ENCODE peak calls at places on chromosome 5, in four cellular contexts. One of them, this sample, is unnamed.

GRCh38 chr5:95959964-95960801 is 1.5 kb downstream of the ELL2 start:
- DNase-seq in AG09309: no peak
- DNase-seq in upper lobe of right lung: peak
- DNase-seq in lower lobe of right lung: no peak
- DNase-seq in this sample: no peak

GRCh38 chr5:72720205-72720604 is 96.3 kb upstream of the TNPO1 start:
- DNase-seq in lower lobe of right lung: no peak
- DNase-seq in upper lobe of right lung: no peak
- DNase-seq in AG09309: no peak
- DNase-seq in this sample: no peak

GRCh38 chr5:1079486-1079885 is 32.4 kb downstream of the SLC12A7 start:
- DNase-seq in AG09309: no peak
- DNase-seq in upper lobe of right lung: no peak
- DNase-seq in lower lobe of right lung: no peak
- DNase-seq in this sample: no peak

GRCh38 chr5:167912944-167913343 is 378.5 kb upstream of the WWC1 start:
- DNase-seq in upper lobe of right lung: no peak
- DNase-seq in lower lobe of right lung: no peak
- DNase-seq in AG09309: no peak
- DNase-seq in this sample: no peak

GRCh38 chr5:175593794-175594193 is 64.1 kb upstream of the HRH2 start:
- DNase-seq in upper lobe of right lung: no peak
- DNase-seq in lower lobe of right lung: no peak
- DNase-seq in AG09309: no peak
- DNase-seq in this sample: no peak

GRCh38 chr5:88660326-88660946 is 222.5 kb downstream of the MEF2C start:
- DNase-seq in upper lobe of right lung: no peak
- DNase-seq in lower lobe of right lung: no peak
- DNase-seq in AG09309: no peak
- DNase-seq in this sample: no peak

GRCh38 chr5:37714756-37715155 is 125.1 kb downstream of the GDNF start:
- DNase-seq in upper lobe of right lung: no peak
- DNase-seq in lower lobe of right lung: no peak
- DNase-seq in AG09309: no peak
- DNase-seq in this sample: no peak

GRCh38 chr5:123421773-123422172 is 1.4 kb downstream of the CEP120 start:
- DNase-seq in upper lobe of right lung: no peak
- DNase-seq in lower lobe of right lung: no peak
- DNase-seq in AG09309: no peak
- DNase-seq in this sample: no peak

GRCh38 chr5:92455011-92455410 is 1071.9 kb upstream of the ARRDC3 start:
- DNase-seq in lower lobe of right lung: no peak
- DNase-seq in upper lobe of right lung: no peak
- DNase-seq in AG09309: no peak
- DNase-seq in this sample: peak

GRCh38 chr5:61866930-61867329 is 439.1 kb upstream of the KIF2A start:
- DNase-seq in lower lobe of right lung: no peak
- DNase-seq in AG09309: peak
- DNase-seq in upper lobe of right lung: no peak
- DNase-seq in this sample: peak
- TF ChIP-seq CTCF in lower lobe of right lung: no peak
- TF ChIP-seq CTCF in AG09309: no peak
- TF ChIP-seq CTCF in upper lobe of right lung: no peak
- TF ChIP-seq CTCF in this sample: no peak

GRCh38 chr5:58491216-58491892 is at the start of gene GAPT:
- DNase-seq in AG09309: no peak
- DNase-seq in upper lobe of right lung: no peak
- DNase-seq in lower lobe of right lung: no peak
- DNase-seq in this sample: no peak
- H3K4me3 ChIP-seq in AG09309: no peak
- H3K4me3 ChIP-seq in upper lobe of right lung: peak
- H3K4me3 ChIP-seq in lower lobe of right lung: no peak
- H3K4me3 ChIP-seq in this sample: no peak

GRCh38 chr5:53039855-53040254 is 50.7 kb downstream of the ITGA2 start:
- DNase-seq in AG09309: no peak
- DNase-seq in upper lobe of right lung: no peak
- DNase-seq in lower lobe of right lung: no peak
- DNase-seq in this sample: no peak
- TF ChIP-seq CTCF in AG09309: no peak
- TF ChIP-seq CTCF in upper lobe of right lung: no peak
- TF ChIP-seq CTCF in lower lobe of right lung: no peak
- TF ChIP-seq CTCF in this sample: no peak

GRCh38 chr5:169160405-169160901 is 140.5 kb downstream of the SLIT3 start:
- DNase-seq in AG09309: no peak
- DNase-seq in lower lobe of right lung: no peak
- DNase-seq in upper lobe of right lung: no peak
- DNase-seq in this sample: no peak

GRCh38 chr5:169164481-169164925 is 136.4 kb downstream of the SLIT3 start:
- DNase-seq in upper lobe of right lung: no peak
- DNase-seq in AG09309: peak
- DNase-seq in lower lobe of right lung: no peak
- DNase-seq in this sample: no peak

GRCh38 chr5:169158764-169159163 is 142.2 kb downstream of the SLIT3 start:
- DNase-seq in AG09309: no peak
- DNase-seq in lower lobe of right lung: no peak
- DNase-seq in upper lobe of right lung: no peak
- DNase-seq in this sample: no peak

GRCh38 chr5:169162407-169162806 is 138.5 kb downstream of the SLIT3 start:
- DNase-seq in upper lobe of right lung: no peak
- DNase-seq in AG09309: peak
- DNase-seq in lower lobe of right lung: no peak
- DNase-seq in this sample: no peak

GRCh38 chr5:169161022-169161680 is 139.8 kb downstream of the SLIT3 start:
- DNase-seq in AG09309: peak
- DNase-seq in upper lobe of right lung: no peak
- DNase-seq in lower lobe of right lung: no peak
- DNase-seq in this sample: no peak
- H3K4me3 ChIP-seq in AG09309: no peak
- H3K4me3 ChIP-seq in upper lobe of right lung: no peak
- H3K4me3 ChIP-seq in lower lobe of right lung: no peak
- H3K4me3 ChIP-seq in this sample: no peak

This sample was measured in GM12864.